ENCODE peak calls at places on chromosomes 16 and 17, in eight cellular contexts. Y is fibroblast of villous mesenchyme, L is body of pancreas, O is A549, W is lower leg skin, B is MM.1S, H is GM20000, Q is PC-9. C is an unnamed sample.

GRCh38 chr17:77451894-77452852 is 311.4 kb downstream of the SEC14L1 start:
- DNase-seq in Q (no peak), H (no peak), O (no peak), B (no peak), W (no peak), L (peak), Y (peak), C (no peak)

GRCh38 chr16:57955572-57955971 is 15.4 kb downstream of the CNGB1 start:
- DNase-seq in H (no peak), Y (peak), L (peak), W (no peak), Q (peak), B (no peak), O (peak), C (no peak)

GRCh38 chr17:17447264-17447663 is 29.5 kb upstream of the MED9 start:
- DNase-seq in Q (no peak), W (peak), L (no peak), Y (no peak), O (no peak), B (no peak), H (no peak), C (no peak)

GRCh38 chr16:27678955-27679354 is 129.0 kb downstream of the KATNIP start:
- DNase-seq in Y (no peak), H (no peak), B (no peak), O (no peak), W (no peak), Q (no peak), L (no peak), C (no peak)

GRCh38 chr17:49638818-49639217 is 39.1 kb downstream of the SPOP start:
- DNase-seq in B (no peak), Q (no peak), W (no peak), O (no peak), H (no peak), L (no peak), Y (no peak), C (no peak)

GRCh38 chr17:81365148-81365600 is 30.1 kb upstream of the BAHCC1 start:
- DNase-seq in O (no peak), W (no peak), L (peak), H (no peak), Q (peak), Y (peak), B (no peak), C (no peak)

GRCh38 chr16:50209548-50210265 is 56.6 kb downstream of the TENT4B start:
- DNase-seq in Q (no peak), L (no peak), O (no peak), W (no peak), Y (no peak), B (peak), H (no peak), C (no peak)

GRCh38 chr16:69107311-69107962 is 2.0 kb downstream of the HAS3 start:
- DNase-seq in Q (peak), W (no peak), B (no peak), O (no peak), L (peak), H (peak), Y (peak), C (no peak)

GRCh38 chr17:41975099-41976083 is 8.8 kb downstream of the CNP start:
- DNase-seq in W (no peak), Y (no peak), H (no peak), L (no peak), Q (no peak), O (no peak), B (no peak), C (no peak)

GRCh38 chr16:67470314-67470713 is 10.6 kb downstream of the ATP6V0D1 start:
- DNase-seq in Y (no peak), O (no peak), H (no peak), L (peak), W (peak), Q (no peak), B (no peak), C (no peak)

GRCh38 chr17:13626703-13627102 is 25.0 kb upstream of the HS3ST3A1 start:
- DNase-seq in H (no peak), O (peak), B (no peak), L (no peak), Y (peak), Q (no peak), W (no peak), C (no peak)

GRCh38 chr16:24204150-24204665 is 51.9 kb upstream of the CACNG3 start:
- DNase-seq in L (no peak), H (no peak), B (no peak), O (no peak), Y (no peak), Q (no peak), W (no peak), C (no peak)

GRCh38 chr16:69772560-69773254 is 10.6 kb downstream of the WWP2 start:
- DNase-seq in W (no peak), O (no peak), H (no peak), L (no peak), Q (no peak), B (no peak), Y (peak), C (no peak)

GRCh38 chr17:11643851-11644250 is 45.6 kb downstream of the DNAH9 start:
- DNase-seq in H (no peak), B (no peak), O (no peak), L (no peak), Q (no peak), Y (no peak), W (no peak), C (no peak)

GRCh38 chr17:53607475-53607874 is 215.3 kb upstream of the KIF2B start:
- DNase-seq in Y (no peak), B (no peak), L (no peak), H (no peak), W (no peak), O (no peak), Q (no peak), C (no peak)

GRCh38 chr17:57662644-57663308 is 82.3 kb downstream of the CCDC182 start:
- DNase-seq in H (no peak), B (no peak), Y (peak), L (peak), W (peak), O (peak), Q (peak), C (peak)

GRCh38 chr16:83330251-83330650 is 477.5 kb upstream of the HSBP1 start:
- DNase-seq in Q (no peak), W (no peak), Y (no peak), O (no peak), L (no peak), H (no peak), B (no peak), C (no peak)

GRCh38 chr16:66342294-66342900 is 24.1 kb upstream of the CDH5 start:
- DNase-seq in B (no peak), L (no peak), W (no peak), Y (peak), O (peak), H (peak), Q (peak), C (no peak)

GRCh38 chr17:47323382-47324223 is at the start of gene EFCAB13:
- DNase-seq in O (peak), B (peak), Q (peak), W (peak), H (peak), L (peak), Y (peak), C (peak)

GRCh38 chr17:11499881-11500280 is 98.4 kb upstream of the DNAH9 start:
- DNase-seq in W (no peak), H (no peak), O (no peak), Q (no peak), B (no peak), Y (no peak), L (no peak), C (peak)

GRCh38 chr17:81371910-81372760 is 23.1 kb upstream of the BAHCC1 start:
- DNase-seq in Q (peak), B (no peak), Y (peak), L (peak), O (peak), H (no peak), W (no peak), C (no peak)

GRCh38 chr16:73047536-73048291 is at the start of gene ZFHX3:
- DNase-seq in L (peak), Y (peak), O (no peak), B (peak), Q (peak), H (peak), W (peak), C (no peak)

GRCh38 chr17:3015890-3016289 is 47.5 kb downstream of the OR1D5 start:
- DNase-seq in Y (no peak), L (no peak), W (no peak), O (no peak), Q (no peak), H (no peak), B (no peak), C (no peak)

GRCh38 chr16:546909-547770 is 13.1 kb upstream of the PRR35 start:
- DNase-seq in O (no peak), B (no peak), L (peak), Q (no peak), H (peak), Y (peak), W (peak), C (no peak)

GRCh38 chr16:3511286-3512180 is 10.7 kb downstream of the CLUAP1 start:
- DNase-seq in O (no peak), L (no peak), Q (no peak), W (no peak), B (no peak), H (no peak), Y (no peak), C (no peak)

GRCh38 chr17:34616148-34616547 is 36.8 kb downstream of the TMEM132E start:
- DNase-seq in W (no peak), L (no peak), Y (no peak), Q (no peak), B (no peak), O (no peak), H (no peak), C (no peak)

GRCh38 chr17:1907818-1908698 is 78.3 kb downstream of the RPA1 start:
- DNase-seq in O (no peak), H (peak), B (no peak), Y (peak), W (no peak), Q (no peak), L (no peak), C (no peak)

GRCh38 chr17:27242951-27243350 is 51.0 kb upstream of the WSB1 start:
- DNase-seq in Q (no peak), O (no peak), B (no peak), Y (no peak), L (no peak), H (no peak), W (no peak), C (no peak)

GRCh38 chr16:30409125-30410060 is 2.0 kb downstream of the ZNF771 start:
- DNase-seq in H (peak), B (peak), Y (peak), O (peak), L (peak), Q (peak), W (peak), C (peak)

GRCh38 chr17:40553694-40554534 is 11.4 kb downstream of the CCR7 start:
- DNase-seq in H (no peak), B (no peak), W (peak), O (no peak), Y (peak), L (peak), Q (no peak), C (no peak)

GRCh38 chr17:2996938-2997670 is 66.3 kb downstream of the OR1D5 start:
- DNase-seq in Y (no peak), Q (no peak), L (peak), O (no peak), H (no peak), B (no peak), W (no peak), C (no peak)

GRCh38 chr16:66612422-66612821 is 7.9 kb downstream of the CMTM3 start:
- DNase-seq in Q (no peak), Y (no peak), L (peak), H (no peak), O (no peak), B (no peak), W (no peak), C (no peak)

GRCh38 chr17:8859029-8859803 is 8.3 kb downstream of the PIK3R6 start:
- DNase-seq in O (no peak), B (no peak), Q (no peak), H (no peak), Y (peak), W (no peak), L (no peak), C (no peak)

GRCh38 chr17:13600475-13601316 is 1.0 kb downstream of the HS3ST3A1 start:
- DNase-seq in H (no peak), O (no peak), B (no peak), L (peak), Q (no peak), Y (peak), W (no peak), C (no peak)

GRCh38 chr16:10906482-10906881 is 29.5 kb downstream of the CIITA start:
- DNase-seq in W (no peak), O (no peak), H (no peak), B (no peak), Q (no peak), L (no peak), Y (no peak), C (no peak)

GRCh38 chr17:74736423-74737298 is at the start of gene RAB37:
- DNase-seq in O (peak), H (peak), Q (no peak), W (no peak), L (peak), Y (no peak), B (no peak), C (no peak)

GRCh38 chr17:74739227-74739831 is 2.3 kb downstream of the RAB37 start:
- DNase-seq in Q (no peak), O (no peak), L (no peak), W (no peak), B (no peak), H (no peak), Y (no peak), C (no peak)

GRCh38 chr17:74734256-74734655 is 2.8 kb upstream of the RAB37 start:
- DNase-seq in O (no peak), Y (no peak), H (no peak), Q (no peak), B (no peak), W (no peak), L (no peak), C (no peak)

GRCh38 chr17:74738051-74738996 is 1.3 kb downstream of the RAB37 start:
- DNase-seq in W (no peak), Y (no peak), H (peak), O (no peak), Q (no peak), L (no peak), B (peak), C (no peak)

DNA sequence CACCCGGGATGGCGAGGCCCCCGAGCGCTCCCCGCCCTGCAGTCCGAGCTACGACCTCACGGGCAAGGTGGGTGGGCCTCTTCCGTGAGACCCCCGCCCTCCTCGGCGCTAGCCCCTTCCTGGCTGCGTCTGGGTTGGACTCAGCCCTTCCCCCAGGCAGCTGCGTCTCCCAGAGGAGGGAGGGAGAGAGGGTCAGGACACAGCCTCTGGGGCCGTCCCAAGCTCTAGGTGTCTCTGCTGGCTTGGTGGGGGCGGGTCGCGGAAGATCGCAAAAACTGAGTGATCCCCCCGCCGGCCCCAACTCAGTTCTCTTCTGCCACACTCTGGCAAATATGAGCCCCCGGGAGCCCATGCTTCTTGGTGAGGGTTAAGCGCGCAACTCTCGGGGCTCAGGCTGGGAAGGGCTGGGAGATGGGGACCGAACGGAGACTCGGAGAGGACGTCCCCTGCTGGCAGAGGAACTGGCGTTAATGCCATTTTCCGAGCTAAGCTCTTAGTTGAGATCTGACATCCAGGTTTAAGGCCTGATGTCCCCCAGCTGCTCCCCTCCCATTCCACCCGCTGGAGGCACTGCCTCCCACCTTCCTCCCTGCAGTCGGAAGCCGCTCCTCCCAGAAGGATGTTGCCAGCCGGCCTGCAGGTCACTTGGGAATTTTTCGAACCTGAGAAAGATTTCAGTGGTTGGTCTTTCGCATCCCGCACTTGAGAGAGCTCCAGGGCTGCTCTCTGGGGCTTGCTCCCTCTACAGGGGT is 419 bp downstream of the RAB37 start:
- DNase-seq in O (peak), H (peak), L (no peak), Q (no peak), W (no peak), Y (no peak), B (peak), C (no peak)
- TF ChIP-seq CTCF in O (peak), H (peak), L (no peak), Q (no peak), W (no peak), Y (peak), B (peak), C (peak)

DNA sequence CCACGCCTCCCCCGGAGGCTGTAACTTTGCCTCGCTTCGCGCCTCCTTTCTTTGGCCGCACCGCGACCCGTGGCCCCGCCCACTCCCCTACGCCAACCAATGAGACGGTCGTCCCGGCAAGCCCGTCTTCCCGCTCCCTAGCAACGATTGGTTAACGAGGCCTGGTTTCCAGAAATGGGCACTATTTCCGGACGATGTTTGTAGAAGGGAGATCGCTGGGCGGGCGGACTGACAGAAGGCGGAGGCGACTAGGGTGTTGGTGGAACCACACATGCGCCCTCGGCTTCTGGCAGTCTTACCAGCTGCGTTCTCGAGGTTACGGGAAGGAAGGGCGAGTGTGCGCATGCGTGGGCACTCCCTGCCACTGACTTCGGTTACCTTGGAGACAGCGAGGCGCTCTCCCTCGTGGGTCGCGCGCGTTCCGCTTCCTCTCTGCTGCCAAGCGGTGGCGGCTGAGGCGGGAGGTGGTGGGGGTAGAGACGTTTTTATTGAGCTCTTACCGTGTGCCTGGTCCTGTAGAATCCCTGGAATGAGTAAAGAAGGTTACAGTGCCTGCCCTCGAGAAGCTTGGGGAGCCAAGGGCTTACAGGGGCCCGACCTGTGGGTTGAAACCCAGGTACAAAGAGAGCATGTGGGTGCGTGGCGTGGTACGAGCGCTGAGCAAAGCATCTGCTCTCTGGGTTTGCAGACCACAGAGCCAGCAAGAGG is 447 bp upstream of the MAP3K14 start:
- DNase-seq in Q (peak), H (peak), B (peak), L (peak), O (peak), W (peak), Y (peak), C (peak)
- TF ChIP-seq CTCF in Q (no peak), H (no peak), B (no peak), L (no peak), O (no peak), W (no peak), Y (no peak), C (no peak)

GRCh38 chr16:80369559-80369958 is 171.2 kb upstream of the DYNLRB2 start:
- DNase-seq in B (peak), H (no peak), Y (peak), W (peak), Q (peak), L (peak), O (peak), C (peak)
- TF ChIP-seq CTCF in B (peak), H (peak), Y (peak), W (no peak), Q (peak), L (peak), O (peak), C (peak)

GRCh38 chr16:48366165-48367093 is 18.8 kb downstream of the SIAH1 start:
- DNase-seq in O (peak), H (peak), L (peak), Y (peak), B (peak), W (peak), Q (peak), C (no peak)

GRCh38 chr16:48365030-48365600 is 20.1 kb downstream of the SIAH1 start:
- DNase-seq in B (no peak), L (no peak), H (no peak), O (no peak), Q (no peak), W (no peak), Y (peak), C (no peak)

GRCh38 chr16:48367443-48368049 is 17.7 kb downstream of the SIAH1 start:
- DNase-seq in H (no peak), O (no peak), Y (no peak), Q (no peak), W (no peak), B (no peak), L (no peak), C (no peak)

GRCh38 chr16:48369765-48370164 is 15.4 kb downstream of the SIAH1 start:
- DNase-seq in B (no peak), H (no peak), W (no peak), Y (no peak), Q (no peak), O (no peak), L (no peak), C (no peak)

DNA sequence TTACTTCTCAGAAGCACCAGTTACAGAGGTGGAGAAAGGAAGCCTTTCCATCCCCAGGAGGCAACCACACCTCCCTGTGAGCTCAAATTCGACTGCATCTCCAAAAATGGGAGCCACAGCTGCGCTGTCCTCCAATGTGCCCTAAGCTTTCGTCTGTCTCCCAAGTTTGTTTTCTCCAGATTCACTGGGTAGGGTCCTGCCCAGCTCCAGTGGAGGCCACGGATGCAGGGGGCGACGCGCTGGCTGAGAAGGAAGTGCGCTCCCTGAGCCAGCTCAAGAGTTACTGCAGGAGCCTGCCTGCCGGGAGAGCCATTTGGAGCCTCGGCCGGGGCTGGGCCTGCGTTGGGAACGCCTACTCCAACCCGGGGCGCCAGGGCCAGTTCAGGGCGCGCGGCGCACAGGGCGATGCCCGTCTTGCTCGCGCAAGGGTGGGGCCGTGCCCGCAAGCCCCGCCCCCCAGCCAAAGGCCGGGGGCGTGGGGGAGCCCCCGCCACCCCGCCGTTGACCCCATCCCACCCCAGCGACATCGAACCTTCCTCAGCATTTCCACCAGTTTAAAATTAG is 19.5 kb downstream of the SIAH1 start:
- DNase-seq in Q (peak), H (peak), W (peak), B (peak), L (peak), O (peak), Y (peak), C (peak)
- TF ChIP-seq CTCF in Q (no peak), H (no peak), W (no peak), B (no peak), L (no peak), O (no peak), Y (peak), C (peak)

GRCh38 chr16:19979638-19980037 is 94.1 kb downstream of the GPR139 start:
- DNase-seq in L (no peak), Q (no peak), H (no peak), B (no peak), O (no peak), W (no peak), Y (no peak), C (no peak)

GRCh38 chr16:19984136-19984535 is 89.6 kb downstream of the GPR139 start:
- DNase-seq in Y (no peak), Q (no peak), H (no peak), L (no peak), O (no peak), B (no peak), W (no peak), C (no peak)

DNA sequence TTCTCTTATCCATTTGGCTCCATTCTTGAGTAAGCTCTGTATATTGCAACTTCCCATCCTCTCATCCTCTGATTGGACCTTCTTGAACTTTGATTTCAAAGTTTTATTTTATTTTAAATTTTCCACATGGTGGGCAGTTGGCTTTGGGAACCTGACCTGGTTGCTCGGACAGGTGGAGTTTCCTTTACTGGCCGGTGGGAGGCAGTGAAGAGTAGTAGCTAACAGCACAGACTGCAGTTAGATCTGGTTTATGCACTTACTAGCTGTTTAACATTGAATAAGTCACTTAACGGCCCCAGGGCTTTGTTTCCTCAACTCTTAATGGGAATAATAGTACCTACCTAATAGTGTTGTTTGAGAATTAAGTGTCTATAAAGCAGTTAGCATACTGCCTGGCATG is 92.8 kb downstream of the GPR139 start:
- DNase-seq in Y (no peak), B (no peak), L (no peak), O (peak), W (no peak), Q (no peak), H (peak), C (no peak)
- TF ChIP-seq CTCF in Y (peak), B (peak), L (peak), O (peak), W (no peak), Q (peak), H (peak), C (peak)

C was measured in osteocyte.